ENCODE peak calls at places on chromosomes 12 and 14, in ten cellular contexts. One of them, this sample, is unnamed.

GRCh38 chr12:53892760-53893159 is 45.9 kb upstream of the HOXC13 start:
- DNase-seq in GM12865: no peak
- DNase-seq in endodermal cell: no peak
- DNase-seq in upper lobe of right lung: no peak
- DNase-seq in ovary: no peak
- DNase-seq in mammary epithelial cell: no peak
- DNase-seq in BJ: no peak
- DNase-seq in left ventricle myocardium inferior: no peak
- DNase-seq in astrocyte of the spinal cord: no peak
- DNase-seq in bronchial epithelial cell: no peak
- DNase-seq in this sample: no peak

GRCh38 chr14:64955297-64955696 is 12.8 kb upstream of the GPX2 start:
- DNase-seq in GM12865: no peak
- DNase-seq in endodermal cell: peak
- DNase-seq in upper lobe of right lung: peak
- DNase-seq in ovary: no peak
- DNase-seq in mammary epithelial cell: no peak
- DNase-seq in BJ: no peak
- DNase-seq in left ventricle myocardium inferior: no peak
- DNase-seq in astrocyte of the spinal cord: no peak
- DNase-seq in bronchial epithelial cell: no peak
- DNase-seq in this sample: no peak

GRCh38 chr12:55712154-55712553 is 3.7 kb upstream of the BLOC1S1 start:
- DNase-seq in GM12865: no peak
- DNase-seq in endodermal cell: no peak
- DNase-seq in upper lobe of right lung: no peak
- DNase-seq in ovary: no peak
- DNase-seq in mammary epithelial cell: no peak
- DNase-seq in BJ: no peak
- DNase-seq in left ventricle myocardium inferior: peak
- DNase-seq in astrocyte of the spinal cord: no peak
- DNase-seq in bronchial epithelial cell: no peak
- DNase-seq in this sample: no peak

GRCh38 chr12:84727964-84728363 is 184.6 kb downstream of the SLC6A15 start:
- DNase-seq in GM12865: no peak
- DNase-seq in endodermal cell: peak
- DNase-seq in upper lobe of right lung: no peak
- DNase-seq in ovary: no peak
- DNase-seq in mammary epithelial cell: peak
- DNase-seq in BJ: no peak
- DNase-seq in left ventricle myocardium inferior: no peak
- DNase-seq in astrocyte of the spinal cord: peak
- DNase-seq in bronchial epithelial cell: peak
- DNase-seq in this sample: peak

GRCh38 chr14:50874842-50875241 is 3.0 kb downstream of the ABHD12B start:
- DNase-seq in GM12865: no peak
- DNase-seq in endodermal cell: no peak
- DNase-seq in upper lobe of right lung: no peak
- DNase-seq in ovary: no peak
- DNase-seq in mammary epithelial cell: no peak
- DNase-seq in BJ: no peak
- DNase-seq in left ventricle myocardium inferior: no peak
- DNase-seq in astrocyte of the spinal cord: no peak
- DNase-seq in bronchial epithelial cell: peak
- DNase-seq in this sample: no peak

GRCh38 chr12:123519151-123520001 is 14.1 kb downstream of the RILPL1 start:
- DNase-seq in GM12865: no peak
- DNase-seq in endodermal cell: no peak
- DNase-seq in upper lobe of right lung: peak
- DNase-seq in ovary: no peak
- DNase-seq in mammary epithelial cell: peak
- DNase-seq in BJ: peak
- DNase-seq in left ventricle myocardium inferior: peak
- DNase-seq in astrocyte of the spinal cord: peak
- DNase-seq in bronchial epithelial cell: peak
- DNase-seq in this sample: peak

GRCh38 chr12:67515679-67516363 is 132.7 kb upstream of the DYRK2 start:
- DNase-seq in GM12865: peak
- DNase-seq in endodermal cell: peak
- DNase-seq in upper lobe of right lung: no peak
- DNase-seq in ovary: no peak
- DNase-seq in mammary epithelial cell: no peak
- DNase-seq in BJ: no peak
- DNase-seq in left ventricle myocardium inferior: no peak
- DNase-seq in astrocyte of the spinal cord: no peak
- DNase-seq in bronchial epithelial cell: no peak
- DNase-seq in this sample: no peak

GRCh38 chr12:5348491-5348890 is 83.4 kb upstream of the NTF3 start:
- DNase-seq in GM12865: no peak
- DNase-seq in endodermal cell: no peak
- DNase-seq in upper lobe of right lung: no peak
- DNase-seq in ovary: no peak
- DNase-seq in mammary epithelial cell: peak
- DNase-seq in BJ: no peak
- DNase-seq in left ventricle myocardium inferior: no peak
- DNase-seq in astrocyte of the spinal cord: no peak
- DNase-seq in bronchial epithelial cell: peak
- DNase-seq in this sample: no peak

GRCh38 chr12:62604856-62605255 is 138.2 kb downstream of the MON2 start:
- DNase-seq in GM12865: peak
- DNase-seq in endodermal cell: no peak
- DNase-seq in upper lobe of right lung: no peak
- DNase-seq in ovary: no peak
- DNase-seq in mammary epithelial cell: peak
- DNase-seq in BJ: no peak
- DNase-seq in left ventricle myocardium inferior: no peak
- DNase-seq in astrocyte of the spinal cord: peak
- DNase-seq in bronchial epithelial cell: peak
- DNase-seq in this sample: peak

GRCh38 chr12:116171549-116171948 is 105.9 kb downstream of the MED13L start:
- DNase-seq in GM12865: no peak
- DNase-seq in endodermal cell: no peak
- DNase-seq in upper lobe of right lung: no peak
- DNase-seq in ovary: no peak
- DNase-seq in mammary epithelial cell: peak
- DNase-seq in BJ: no peak
- DNase-seq in left ventricle myocardium inferior: no peak
- DNase-seq in astrocyte of the spinal cord: peak
- DNase-seq in bronchial epithelial cell: peak
- DNase-seq in this sample: no peak

GRCh38 chr12:44342371-44342770 is 506.5 kb downstream of the TMEM117 start:
- DNase-seq in GM12865: no peak
- DNase-seq in endodermal cell: no peak
- DNase-seq in upper lobe of right lung: no peak
- DNase-seq in ovary: no peak
- DNase-seq in mammary epithelial cell: no peak
- DNase-seq in BJ: no peak
- DNase-seq in left ventricle myocardium inferior: no peak
- DNase-seq in astrocyte of the spinal cord: no peak
- DNase-seq in bronchial epithelial cell: no peak
- DNase-seq in this sample: no peak

GRCh38 chr12:76032043-76032981 is 736 bp upstream of the PHLDA1 start:
- DNase-seq in GM12865: peak
- DNase-seq in endodermal cell: peak
- DNase-seq in upper lobe of right lung: no peak
- DNase-seq in ovary: peak
- DNase-seq in mammary epithelial cell: peak
- DNase-seq in BJ: no peak
- DNase-seq in left ventricle myocardium inferior: peak
- DNase-seq in astrocyte of the spinal cord: peak
- DNase-seq in bronchial epithelial cell: peak
- DNase-seq in this sample: peak

GRCh38 chr14:89504602-89505320 is 87.7 kb upstream of the FOXN3 start:
- DNase-seq in GM12865: peak
- DNase-seq in endodermal cell: no peak
- DNase-seq in upper lobe of right lung: no peak
- DNase-seq in ovary: no peak
- DNase-seq in mammary epithelial cell: peak
- DNase-seq in BJ: no peak
- DNase-seq in left ventricle myocardium inferior: no peak
- DNase-seq in astrocyte of the spinal cord: peak
- DNase-seq in bronchial epithelial cell: no peak
- DNase-seq in this sample: no peak

GRCh38 chr12:19482551-19483109 is 43.3 kb downstream of the AEBP2 start:
- DNase-seq in GM12865: peak
- DNase-seq in endodermal cell: peak
- DNase-seq in upper lobe of right lung: no peak
- DNase-seq in ovary: no peak
- DNase-seq in mammary epithelial cell: no peak
- DNase-seq in BJ: no peak
- DNase-seq in left ventricle myocardium inferior: no peak
- DNase-seq in astrocyte of the spinal cord: no peak
- DNase-seq in bronchial epithelial cell: peak
- DNase-seq in this sample: peak

GRCh38 chr12:131058700-131059099 is 105.0 kb downstream of the ADGRD1 start:
- DNase-seq in GM12865: no peak
- DNase-seq in endodermal cell: peak
- DNase-seq in upper lobe of right lung: no peak
- DNase-seq in ovary: no peak
- DNase-seq in mammary epithelial cell: no peak
- DNase-seq in BJ: no peak
- DNase-seq in left ventricle myocardium inferior: no peak
- DNase-seq in astrocyte of the spinal cord: no peak
- DNase-seq in bronchial epithelial cell: no peak
- DNase-seq in this sample: no peak

GRCh38 chr12:80580254-80580653 is 127.2 kb upstream of the MYF6 start:
- DNase-seq in GM12865: no peak
- DNase-seq in endodermal cell: no peak
- DNase-seq in upper lobe of right lung: no peak
- DNase-seq in ovary: no peak
- DNase-seq in mammary epithelial cell: peak
- DNase-seq in BJ: peak
- DNase-seq in left ventricle myocardium inferior: no peak
- DNase-seq in astrocyte of the spinal cord: peak
- DNase-seq in bronchial epithelial cell: peak
- DNase-seq in this sample: peak

GRCh38 chr12:108523365-108523764 is 8.3 kb downstream of the FICD start:
- DNase-seq in GM12865: no peak
- DNase-seq in endodermal cell: no peak
- DNase-seq in upper lobe of right lung: no peak
- DNase-seq in ovary: no peak
- DNase-seq in mammary epithelial cell: no peak
- DNase-seq in BJ: no peak
- DNase-seq in left ventricle myocardium inferior: no peak
- DNase-seq in astrocyte of the spinal cord: no peak
- DNase-seq in bronchial epithelial cell: no peak
- DNase-seq in this sample: no peak

GRCh38 chr12:102171951-102172350 is 25.7 kb downstream of the PMCH start:
- DNase-seq in GM12865: no peak
- DNase-seq in endodermal cell: no peak
- DNase-seq in upper lobe of right lung: no peak
- DNase-seq in ovary: no peak
- DNase-seq in mammary epithelial cell: peak
- DNase-seq in BJ: no peak
- DNase-seq in left ventricle myocardium inferior: no peak
- DNase-seq in astrocyte of the spinal cord: no peak
- DNase-seq in bronchial epithelial cell: no peak
- DNase-seq in this sample: peak

GRCh38 chr12:67271976-67272375 is 2.8 kb downstream of the CAND1 start:
- DNase-seq in GM12865: no peak
- DNase-seq in endodermal cell: no peak
- DNase-seq in upper lobe of right lung: no peak
- DNase-seq in ovary: no peak
- DNase-seq in mammary epithelial cell: no peak
- DNase-seq in BJ: peak
- DNase-seq in left ventricle myocardium inferior: no peak
- DNase-seq in astrocyte of the spinal cord: no peak
- DNase-seq in bronchial epithelial cell: no peak
- DNase-seq in this sample: no peak

GRCh38 chr12:57772429-57773322 is at the start of gene EEF1AKMT3:
- DNase-seq in GM12865: no peak
- DNase-seq in endodermal cell: no peak
- DNase-seq in upper lobe of right lung: peak
- DNase-seq in ovary: peak
- DNase-seq in mammary epithelial cell: peak
- DNase-seq in BJ: no peak
- DNase-seq in left ventricle myocardium inferior: peak
- DNase-seq in astrocyte of the spinal cord: no peak
- DNase-seq in bronchial epithelial cell: no peak
- DNase-seq in this sample: peak
- TF ChIP-seq CTCF in GM12865: no peak
- TF ChIP-seq CTCF in endodermal cell: no peak
- TF ChIP-seq CTCF in upper lobe of right lung: no peak
- TF ChIP-seq CTCF in ovary: no peak
- TF ChIP-seq CTCF in mammary epithelial cell: no peak
- TF ChIP-seq CTCF in BJ: no peak
- TF ChIP-seq CTCF in left ventricle myocardium inferior: peak
- TF ChIP-seq CTCF in astrocyte of the spinal cord: no peak
- TF ChIP-seq CTCF in bronchial epithelial cell: no peak
- TF ChIP-seq CTCF in this sample: no peak

DNA sequence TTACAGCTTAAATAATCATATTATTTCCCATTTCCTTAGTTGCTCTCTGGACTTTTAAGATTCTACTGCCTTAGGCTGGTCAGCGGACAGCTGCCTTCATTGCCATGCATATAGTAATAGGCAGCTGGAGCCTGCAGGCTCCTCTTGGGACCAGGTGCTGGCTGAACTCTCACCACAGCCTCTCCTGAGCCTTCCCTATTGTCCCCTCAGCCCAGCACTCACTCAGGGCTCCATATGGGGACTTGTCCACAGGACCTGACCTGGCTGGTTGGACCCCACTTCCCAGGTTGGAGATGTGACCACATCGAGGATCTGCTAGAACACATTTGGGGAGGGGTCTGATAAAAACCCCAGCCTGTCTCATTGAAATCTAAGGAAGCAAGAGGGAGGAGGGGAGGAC is 405.4 kb downstream of the DPF3 start:
- DNase-seq in GM12865: no peak
- DNase-seq in endodermal cell: no peak
- DNase-seq in upper lobe of right lung: no peak
- DNase-seq in ovary: no peak
- DNase-seq in mammary epithelial cell: no peak
- DNase-seq in BJ: no peak
- DNase-seq in left ventricle myocardium inferior: no peak
- DNase-seq in astrocyte of the spinal cord: no peak
- DNase-seq in bronchial epithelial cell: no peak
- DNase-seq in this sample: no peak
- TF ChIP-seq CTCF in GM12865: no peak
- TF ChIP-seq CTCF in endodermal cell: no peak
- TF ChIP-seq CTCF in upper lobe of right lung: no peak
- TF ChIP-seq CTCF in ovary: no peak
- TF ChIP-seq CTCF in mammary epithelial cell: no peak
- TF ChIP-seq CTCF in BJ: no peak
- TF ChIP-seq CTCF in left ventricle myocardium inferior: no peak
- TF ChIP-seq CTCF in astrocyte of the spinal cord: no peak
- TF ChIP-seq CTCF in bronchial epithelial cell: no peak
- TF ChIP-seq CTCF in this sample: no peak

GRCh38 chr12:12561305-12562015 is 1.2 kb downstream of the DUSP16 start:
- DNase-seq in GM12865: peak
- DNase-seq in endodermal cell: peak
- DNase-seq in upper lobe of right lung: peak
- DNase-seq in ovary: peak
- DNase-seq in mammary epithelial cell: peak
- DNase-seq in BJ: no peak
- DNase-seq in left ventricle myocardium inferior: peak
- DNase-seq in astrocyte of the spinal cord: peak
- DNase-seq in bronchial epithelial cell: peak
- DNase-seq in this sample: peak
- TF ChIP-seq CTCF in GM12865: no peak
- TF ChIP-seq CTCF in endodermal cell: peak
- TF ChIP-seq CTCF in upper lobe of right lung: no peak
- TF ChIP-seq CTCF in ovary: peak
- TF ChIP-seq CTCF in mammary epithelial cell: no peak
- TF ChIP-seq CTCF in BJ: no peak
- TF ChIP-seq CTCF in left ventricle myocardium inferior: no peak
- TF ChIP-seq CTCF in astrocyte of the spinal cord: no peak
- TF ChIP-seq CTCF in bronchial epithelial cell: peak
- TF ChIP-seq CTCF in this sample: no peak

GRCh38 chr14:57051633-57052032 is 217.1 kb downstream of the EXOC5 start:
- DNase-seq in GM12865: no peak
- DNase-seq in endodermal cell: peak
- DNase-seq in upper lobe of right lung: no peak
- DNase-seq in ovary: no peak
- DNase-seq in mammary epithelial cell: no peak
- DNase-seq in BJ: no peak
- DNase-seq in left ventricle myocardium inferior: no peak
- DNase-seq in astrocyte of the spinal cord: no peak
- DNase-seq in bronchial epithelial cell: no peak
- DNase-seq in this sample: no peak
- TF ChIP-seq CTCF in GM12865: no peak
- TF ChIP-seq CTCF in endodermal cell: peak
- TF ChIP-seq CTCF in upper lobe of right lung: no peak
- TF ChIP-seq CTCF in ovary: no peak
- TF ChIP-seq CTCF in mammary epithelial cell: no peak
- TF ChIP-seq CTCF in BJ: no peak
- TF ChIP-seq CTCF in left ventricle myocardium inferior: no peak
- TF ChIP-seq CTCF in astrocyte of the spinal cord: no peak
- TF ChIP-seq CTCF in bronchial epithelial cell: no peak
- TF ChIP-seq CTCF in this sample: no peak

This sample was measured in MCF 10A.